ENCODE peak calls at places on chromosomes 13 and 19, in four cellular contexts. Q is fibroblast of gingiva, L is fibroblast of pulmonary artery, O is tibial nerve. J is an unnamed sample.

GRCh38 chr19:17490411-17490810 is 20.1 kb downstream of the SLC27A1 start:
- DNase-seq in O (no peak), L (no peak), Q (no peak), J (no peak)

GRCh38 chr13:106533101-106533939 is 2.1 kb downstream of the EFNB2 start:
- DNase-seq in O (peak), Q (peak), L (peak), J (peak)

GRCh38 chr13:75395056-75395455 is 86.9 kb downstream of the TBC1D4 start:
- DNase-seq in O (no peak), Q (no peak), L (no peak), J (no peak)

GRCh38 chr19:41872384-41872774 is 4.7 kb upstream of the CD79A start:
- DNase-seq in Q (no peak), L (no peak), O (no peak), J (no peak)

GRCh38 chr13:111338841-111339240 is 18.4 kb downstream of the TEX29 start:
- DNase-seq in L (no peak), O (no peak), Q (no peak), J (no peak)

GRCh38 chr13:47232516-47232915 is 335.7 kb upstream of the HTR2A start:
- DNase-seq in L (no peak), O (no peak), Q (no peak), J (no peak)

GRCh38 chr13:39729161-39729560 is 73.7 kb downstream of the COG6 start:
- DNase-seq in O (no peak), L (peak), Q (peak), J (no peak)

GRCh38 chr13:98315466-98315865 is 138.4 kb upstream of the RNF113B start:
- DNase-seq in O (no peak), L (peak), Q (no peak), J (peak)

GRCh38 chr13:112635323-112635722 is 47.4 kb upstream of the TUBGCP3 start:
- DNase-seq in Q (no peak), O (no peak), L (no peak), J (no peak)

GRCh38 chr19:38043649-38044144 is 136.7 kb downstream of the SIPA1L3 start:
- DNase-seq in Q (no peak), L (no peak), O (no peak), J (no peak)

GRCh38 chr13:95150555-95150954 is 150.7 kb downstream of the ABCC4 start:
- DNase-seq in Q (no peak), O (no peak), L (no peak), J (no peak)

GRCh38 chr13:37132211-37132610 is 26.7 kb upstream of the CSNK1A1L start:
- DNase-seq in Q (no peak), O (no peak), L (no peak), J (no peak)

GRCh38 chr19:3125900-3126524 is 9.8 kb upstream of the GNA15 start:
- DNase-seq in L (peak), Q (no peak), O (no peak), J (peak)

GRCh38 chr13:43905435-43906031 is 25.8 kb downstream of the LACC1 start:
- DNase-seq in Q (peak), L (peak), O (no peak), J (peak)

GRCh38 chr13:94416454-94417080 is 62.9 kb downstream of the DCT start:
- DNase-seq in O (no peak), L (peak), Q (peak), J (no peak)

GRCh38 chr13:99404005-99404755 is 97.0 kb upstream of the GPR183 start:
- DNase-seq in L (no peak), O (no peak), Q (no peak), J (peak)

GRCh38 chr19:13833330-13834265 is 38.4 kb downstream of the ZSWIM4 start:
- DNase-seq in O (peak), L (peak), Q (peak), J (peak)

GRCh38 chr13:31913459-31913858 is 118.1 kb upstream of the FRY start:
- DNase-seq in Q (peak), L (no peak), O (no peak), J (peak)

GRCh38 chr13:23941216-23941615 is 43.9 kb upstream of the C1QTNF9B start:
- DNase-seq in L (no peak), O (no peak), Q (peak), J (no peak)

GRCh38 chr19:39211731-39212376 is 7.8 kb upstream of the SYCN start:
- DNase-seq in Q (no peak), O (no peak), L (no peak), J (no peak)

GRCh38 chr19:1648926-1649541 is 3.4 kb downstream of the TCF3 start:
- DNase-seq in Q (no peak), O (no peak), L (no peak), J (no peak)

GRCh38 chr13:23377603-23378002 is 55.9 kb downstream of the SACS start:
- DNase-seq in O (no peak), Q (no peak), L (no peak), J (no peak)

GRCh38 chr13:100694722-100695644 is 20.4 kb upstream of the TMTC4 start:
- DNase-seq in Q (peak), O (no peak), L (peak), J (peak)

GRCh38 chr19:843180-843835 is 2.5 kb downstream of the PRTN3 start:
- DNase-seq in O (no peak), Q (no peak), L (no peak), J (no peak)

GRCh38 chr13:30792257-30793000 is 57.1 kb downstream of the ALOX5AP start:
- DNase-seq in L (peak), Q (peak), O (peak), J (peak)

GRCh38 chr13:52738719-52739467 is 727 bp downstream of the CNMD start:
- DNase-seq in L (no peak), O (no peak), Q (no peak), J (no peak)

GRCh38 chr19:4577020-4577782 is 17.7 kb upstream of the SEMA6B start:
- DNase-seq in O (no peak), L (peak), Q (no peak), J (no peak)

GRCh38 chr19:56617531-56617930 is 22.4 kb downstream of the ZNF71 start:
- DNase-seq in O (no peak), L (no peak), Q (no peak), J (no peak)

J was measured in AG08395.